ENCODE peak calls at places on chromosome 3, in six cellular contexts. R is neuronal stem cell, M is H9, E is mesenchymal stem cell, O is IMR-90, V is H1. A is an unnamed sample.

GRCh38 chr3:112084980-112085697 is 1.1 kb upstream of the C3orf52 start:
- DNase-seq in R (no peak), M (no peak), V (no peak), E (no peak), O (no peak), A (peak)

GRCh38 chr3:105385179-105385578 is 18.5 kb downstream of the ALCAM start:
- DNase-seq in V (no peak), M (no peak), O (peak), R (no peak), E (no peak), A (no peak)

GRCh38 chr3:138511990-138512389 is 77.6 kb downstream of the ESYT3 start:
- DNase-seq in V (no peak), M (no peak), O (no peak), R (no peak), E (no peak), A (no peak)

GRCh38 chr3:61172684-61173083 is 78.6 kb downstream of the FHIT start:
- DNase-seq in E (no peak), O (no peak), R (peak), V (peak), M (peak), A (peak)

GRCh38 chr3:182671942-182672341 is 121.4 kb upstream of the ATP11B start:
- DNase-seq in O (peak), V (no peak), M (no peak), E (no peak), R (no peak), A (no peak)

GRCh38 chr3:71695000-71695482 is 30.2 kb downstream of the EIF4E3 start:
- DNase-seq in M (no peak), O (peak), V (no peak), E (no peak), R (no peak), A (no peak)

GRCh38 chr3:113143353-113143752 is 68.0 kb upstream of the BOC start:
- DNase-seq in R (no peak), O (no peak), E (no peak), M (no peak), V (no peak), A (no peak)

GRCh38 chr3:47266709-47267489 is 15.7 kb downstream of the KIF9 start:
- DNase-seq in R (no peak), V (no peak), E (peak), O (peak), M (no peak), A (peak)

GRCh38 chr3:124053871-124054270 is 61.9 kb upstream of the ROPN1 start:
- DNase-seq in M (no peak), O (no peak), E (no peak), R (no peak), V (no peak), A (no peak)

GRCh38 chr3:114178770-114179368 is at the start of gene DRD3:
- DNase-seq in R (peak), O (peak), V (peak), M (peak), E (peak), A (peak)

GRCh38 chr3:29319262-29319661 is 38.4 kb downstream of the RBMS3 start:
- DNase-seq in M (no peak), V (no peak), E (no peak), R (no peak), O (no peak), A (no peak)

GRCh38 chr3:29319798-29320197 is 38.9 kb downstream of the RBMS3 start:
- DNase-seq in O (no peak), M (no peak), R (no peak), V (no peak), E (no peak), A (no peak)

GRCh38 chr3:29314727-29315088 is 33.8 kb downstream of the RBMS3 start:
- DNase-seq in M (no peak), O (no peak), R (no peak), E (peak), V (no peak), A (no peak)

GRCh38 chr3:29317659-29318173 is 36.8 kb downstream of the RBMS3 start:
- DNase-seq in V (no peak), O (no peak), R (no peak), E (no peak), M (no peak), A (no peak)

DNA sequence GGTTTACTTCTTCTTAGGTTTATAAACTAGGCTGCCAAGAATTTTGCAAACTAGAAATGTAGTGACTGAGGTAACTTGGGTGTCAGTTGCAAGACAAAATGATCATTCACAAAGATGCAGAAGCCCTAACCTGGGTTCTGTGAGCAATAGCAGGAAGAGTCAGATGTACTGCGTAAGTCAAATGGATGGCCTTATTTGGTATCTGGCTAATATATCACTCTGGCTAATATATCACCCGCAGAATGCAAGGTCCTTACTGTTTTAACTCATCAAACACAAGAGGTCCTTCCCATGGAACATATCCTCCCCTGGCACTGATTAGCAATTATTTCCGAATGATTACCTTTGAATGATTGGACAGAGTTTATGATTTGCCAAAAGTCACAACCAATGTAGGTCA is 37.4 kb downstream of the RBMS3 start:
- DNase-seq in R (no peak), M (no peak), O (no peak), V (no peak), E (no peak), A (no peak)
- H3K14ac ChIP-seq in R (no peak), M (no peak), O (no peak), V (no peak), E (no peak), A (no peak)

GRCh38 chr3:169232863-169233262 is 430.6 kb downstream of the MECOM start:
- DNase-seq in V (no peak), E (peak), O (peak), M (no peak), R (no peak), A (no peak)
- H4K8ac ChIP-seq in V (no peak), E (peak), O (peak), M (no peak), R (no peak), A (peak)

GRCh38 chr3:164407111-164407510 is 671.2 kb downstream of the SI start:
- DNase-seq in V (no peak), R (no peak), M (no peak), E (no peak), O (no peak), A (no peak)
- H3K14ac ChIP-seq in V (no peak), R (no peak), M (no peak), E (no peak), O (no peak), A (no peak)

DNA sequence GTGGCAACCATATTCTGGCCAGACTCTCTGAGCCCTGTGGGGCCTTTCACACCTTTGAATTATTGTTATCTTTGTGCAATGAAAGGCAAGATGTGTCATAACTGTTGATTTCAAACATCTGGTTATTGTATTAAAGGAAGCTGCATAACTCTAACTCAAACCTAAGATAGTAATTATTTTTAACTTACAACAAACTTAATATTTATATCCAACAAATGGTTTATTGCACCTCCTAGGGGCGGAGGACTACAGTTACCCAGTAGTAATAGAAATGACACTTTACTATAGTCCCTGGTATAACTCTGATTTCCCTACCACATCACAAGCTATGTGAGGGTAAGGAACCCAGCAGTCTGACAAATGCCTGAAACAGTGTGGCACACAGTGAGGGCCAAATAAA is 363.9 kb upstream of the SUCLG2 start:
- DNase-seq in M (no peak), R (no peak), E (no peak), V (no peak), O (no peak), A (no peak)
- H4K8ac ChIP-seq in M (no peak), R (no peak), E (no peak), V (no peak), O (no peak), A (no peak)

GRCh38 chr3:15294914-15295313 is 37.5 kb downstream of the SH3BP5 start:
- DNase-seq in M (no peak), R (no peak), V (no peak), E (no peak), O (no peak), A (no peak)

GRCh38 chr3:15295506-15295905 is 36.9 kb downstream of the SH3BP5 start:
- DNase-seq in R (no peak), E (peak), O (no peak), M (no peak), V (no peak), A (peak)

GRCh38 chr3:15290731-15291130 is 41.7 kb downstream of the SH3BP5 start:
- DNase-seq in E (no peak), R (no peak), V (no peak), M (no peak), O (no peak), A (no peak)

GRCh38 chr3:15291589-15292541 is 40.5 kb downstream of the SH3BP5 start:
- DNase-seq in R (no peak), E (peak), V (no peak), O (no peak), M (no peak), A (no peak)

DNA sequence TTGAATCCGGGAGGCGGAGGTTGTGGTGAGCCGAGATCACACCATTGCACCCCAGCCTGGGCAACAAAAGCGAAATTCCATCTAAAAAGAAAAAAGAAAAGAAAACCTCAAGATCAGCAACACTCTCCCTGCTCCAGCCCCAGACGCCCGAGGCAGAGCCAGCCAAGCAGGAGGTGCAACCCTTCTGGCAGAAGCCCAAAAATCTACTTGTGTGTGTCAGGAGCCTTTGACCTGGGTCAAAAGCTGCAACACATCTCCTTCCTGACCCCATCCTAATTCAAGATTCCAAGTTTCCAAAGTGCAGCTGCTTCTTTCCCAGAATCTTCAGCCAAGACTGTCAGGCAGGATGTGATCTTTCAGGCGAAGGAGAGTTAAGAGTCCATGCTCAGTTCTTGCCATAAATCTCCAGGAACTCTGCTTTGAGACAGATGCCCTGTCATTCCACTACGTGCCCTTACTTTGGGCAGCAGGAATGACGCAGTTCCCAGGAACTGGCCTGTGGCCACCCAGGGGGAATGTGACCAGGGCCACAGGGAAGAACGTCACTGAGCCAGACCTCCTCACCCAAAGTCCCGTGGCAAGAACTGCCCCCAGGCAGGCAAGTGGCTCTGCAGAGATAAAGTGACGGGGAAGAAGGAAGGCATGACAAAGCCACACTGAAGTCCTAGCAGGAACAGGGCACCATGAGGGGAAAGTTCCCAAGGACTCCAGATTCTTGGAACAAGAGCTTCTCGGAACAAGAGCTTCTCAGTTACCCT is 39.4 kb downstream of the SH3BP5 start:
- DNase-seq in E (peak), V (no peak), O (peak), R (no peak), M (no peak), A (peak)
- H3K14ac ChIP-seq in E (no peak), V (no peak), O (no peak), R (no peak), M (no peak), A (peak)

DNA sequence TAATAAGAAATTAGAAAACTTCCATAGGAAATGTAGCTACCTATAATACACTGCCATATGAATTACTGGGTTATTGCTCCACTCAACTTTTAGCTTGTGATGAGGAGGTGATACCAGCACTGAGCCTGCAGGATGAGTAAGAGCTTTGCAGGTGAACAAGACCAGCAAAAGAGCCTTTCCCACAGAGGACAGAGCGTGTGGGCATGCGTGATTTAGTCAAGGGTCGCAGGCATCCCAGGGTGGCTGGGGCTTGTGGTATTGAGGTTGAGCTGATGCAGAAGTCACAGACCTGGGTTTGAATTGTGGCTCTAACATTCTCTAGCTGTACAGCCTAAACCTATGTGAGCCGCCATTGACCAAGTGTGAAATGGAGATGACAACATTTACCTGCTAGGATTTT is 5.6 kb downstream of the NRROS start:
- DNase-seq in R (no peak), V (no peak), O (no peak), M (no peak), E (no peak), A (no peak)
- H4K8ac ChIP-seq in R (no peak), V (no peak), O (no peak), M (no peak), E (no peak), A (no peak)